ENCODE peak calls at places on chromosome 2, in five cellular contexts. R, U, G, B and S are unnamed samples.

GRCh38 chr2:29310665-29311348 is 195.6 kb downstream of the CLIP4 start:
- DNase-seq in G (no peak), U (no peak), R (no peak), B (no peak), S (no peak)

GRCh38 chr2:228334173-228334572 is 152.7 kb upstream of the SPHKAP start:
- DNase-seq in G (no peak), R (no peak), B (no peak), U (no peak), S (no peak)

GRCh38 chr2:209600257-209601180 is 171.1 kb upstream of the UNC80 start:
- DNase-seq in U (no peak), G (no peak), R (no peak), B (no peak), S (peak)

GRCh38 chr2:201969938-201970785 is 63.5 kb upstream of the FZD7 start:
- DNase-seq in U (peak), G (no peak), R (no peak), B (no peak), S (no peak)

GRCh38 chr2:26989156-26989555 is 18.7 kb downstream of the MAPRE3 start:
- DNase-seq in R (no peak), B (no peak), U (peak), G (no peak), S (no peak)

GRCh38 chr2:56244911-56245530 is 61.2 kb downstream of the CCDC85A start:
- DNase-seq in G (no peak), U (no peak), R (no peak), B (no peak), S (no peak)

GRCh38 chr2:222610746-222611145 is 45.1 kb downstream of the FARSB start:
- DNase-seq in G (no peak), R (no peak), B (no peak), U (peak), S (peak)

GRCh38 chr2:176561706-176562105 is 292.5 kb downstream of the MTX2 start:
- DNase-seq in B (no peak), G (no peak), U (no peak), R (no peak), S (no peak)

GRCh38 chr2:18454692-18455255 is 105.7 kb downstream of the RDH14 start:
- DNase-seq in G (no peak), R (no peak), U (peak), B (no peak), S (no peak)

GRCh38 chr2:192265751-192266150 is 71.0 kb upstream of the TMEFF2 start:
- DNase-seq in B (no peak), U (peak), R (no peak), G (no peak), S (no peak)